ENCODE peak calls at places on chromosomes 13 and 19, in seven cellular contexts. U is colonic mucosa, Z is heart right ventricle, G is tibial nerve, B is keratinocyte, Q is HCT116, M is astrocyte. D is an unnamed sample.
A peak's percentile ranks its signal among the peaks of the same experiment; 100 is the strongest.

GRCh38 chr19:14977128-14977527 is 2.5 kb downstream of the SLC1A6 start:
- DNase-seq in M (no peak), B (no peak), Q (no peak), U (no peak), Z (no peak), G (no peak), D (no peak)

GRCh38 chr13:105773887-105774538 is 761.4 kb downstream of the EFNB2 start:
- DNase-seq in Z (no peak), B (no peak), Q (peak; percentile 63), G (no peak), M (peak; percentile 96), U (no peak), D (no peak)

GRCh38 chr13:105990256-105990958 is 545.1 kb downstream of the EFNB2 start:
- DNase-seq in B (no peak), Z (no peak), M (peak; percentile 54), Q (no peak), U (no peak), G (no peak), D (no peak)

GRCh38 chr19:40803857-40804782 is 5.1 kb downstream of the EGLN2 start:
- DNase-seq in B (no peak), Z (peak; percentile 61), G (no peak), Q (no peak), U (peak; percentile 86), M (no peak), D (no peak)

GRCh38 chr13:28128030-28128429 is 10.3 kb upstream of the PAN3 start:
- DNase-seq in G (no peak), Q (no peak), B (no peak), Z (no peak), U (no peak), M (no peak), D (no peak)

GRCh38 chr13:112876305-112877000 is 92.6 kb upstream of the MCF2L start:
- DNase-seq in G (no peak), Q (no peak), U (no peak), M (no peak), B (no peak), Z (no peak), D (no peak)

GRCh38 chr13:26246154-26246553 is 7.8 kb upstream of the CDK8 start:
- DNase-seq in U (no peak), Z (no peak), Q (no peak), B (no peak), M (no peak), G (no peak), D (no peak)

GRCh38 chr13:49559006-49559405 is 26.4 kb downstream of the RCBTB1 start:
- DNase-seq in U (no peak), Q (no peak), G (no peak), B (no peak), M (no peak), Z (no peak), D (no peak)

GRCh38 chr13:98171806-98172569 is 5.1 kb downstream of the RNF113B start:
- DNase-seq in G (peak; percentile 26), U (no peak), Z (peak; percentile 39), Q (no peak), B (no peak), M (peak; percentile 70), D (no peak)

DNA sequence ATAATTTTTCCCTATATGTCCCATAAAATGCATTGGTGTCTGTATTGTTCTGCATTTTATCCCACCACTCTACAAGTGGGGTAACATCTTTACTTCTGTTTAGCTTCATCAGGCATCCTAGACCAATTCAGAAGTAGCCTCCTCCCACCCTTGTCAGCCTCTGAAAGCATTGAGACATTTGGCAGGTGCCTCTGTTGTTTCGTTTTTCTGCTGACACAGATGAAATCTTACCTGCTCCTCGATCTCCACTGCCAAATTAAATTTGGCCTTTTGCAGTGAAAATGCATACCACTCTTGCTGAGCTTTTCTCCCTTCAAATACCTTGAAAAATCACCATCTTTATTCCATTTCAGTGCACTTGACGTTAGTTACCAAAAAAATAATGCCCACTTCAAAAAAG is 83.5 kb upstream of the STARD13 start:
- DNase-seq in Z (no peak), M (no peak), G (no peak), B (no peak), Q (no peak), U (no peak), D (no peak)
- H3K4me3 ChIP-seq in Z (no peak overlapping the region), M (no peak overlapping the region), G (no peak overlapping the region), B (no peak overlapping the region), Q (no peak overlapping the region), U (no peak overlapping the region), D (no peak overlapping the region)

GRCh38 chr19:1445932-1446712 is 3.8 kb upstream of the APC2 start:
- DNase-seq in G (no peak), Q (no peak), M (no peak), U (no peak), B (no peak), Z (no peak), D (no peak)
- H3K27me3 ChIP-seq in G (no peaks in the 10 kb centered on the region), Q (no peaks in the 10 kb centered on the region), M (peaks cover 25% of the 10 kb centered on the region), U (peaks cover 57% of the 10 kb centered on the region), B (peaks cover 55% of the 10 kb centered on the region), Z (peaks cover 63% of the 10 kb centered on the region), D (peaks cover 21% of the 10 kb centered on the region)

GRCh38 chr19:8109890-8110662 is 39.3 kb downstream of the FBN3 start:
- DNase-seq in G (no peak), M (no peak), Q (no peak), B (no peak), U (no peak), Z (no peak), D (no peak)
- H3K36me3 ChIP-seq in G (no peaks in the 10 kb centered on the region), M (no peaks in the 10 kb centered on the region), Q (no peaks in the 10 kb centered on the region), B (no peaks in the 10 kb centered on the region), U (no peaks in the 10 kb centered on the region), Z (no peaks in the 10 kb centered on the region), D (no peaks in the 10 kb centered on the region)

DNA sequence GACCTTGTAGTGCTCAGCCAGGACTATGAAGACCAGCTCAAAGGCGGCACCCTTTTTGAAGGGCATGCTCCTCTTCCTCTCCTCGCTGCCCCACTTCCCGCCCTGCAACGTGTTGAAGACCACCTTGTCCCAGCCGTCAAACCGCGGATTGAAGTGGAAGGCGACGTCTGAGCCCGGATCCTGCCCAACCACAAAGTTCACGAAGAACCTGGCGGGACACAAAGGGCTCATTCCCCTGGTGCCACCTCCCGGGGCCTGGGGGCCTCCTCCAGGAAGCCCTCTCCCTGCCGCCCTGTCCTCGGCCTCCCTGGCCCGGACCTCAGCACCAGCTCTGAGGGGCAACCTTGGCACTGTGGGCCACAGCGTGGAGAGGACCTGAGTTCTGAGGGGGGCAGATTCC is 4.0 kb downstream of the LGALS4 start:
- DNase-seq in U (no peak), M (no peak), B (no peak), Q (no peak), G (no peak), Z (no peak), D (no peak)
- H3K4me3 ChIP-seq in U (no peak overlapping the region), M (no peak overlapping the region), B (no peak overlapping the region), Q (no peak overlapping the region), G (no peak overlapping the region), Z (no peak overlapping the region), D (no peak overlapping the region)

D was measured in BJ.